ENCODE peak calls at places on chromosomes 7 and 10, in six cellular contexts. O is body of pancreas; R is CD8-positive, alpha-beta T cell; J is left ventricle myocardium inferior; D is suprapubic skin; H is sigmoid colon. W is an unnamed sample. For H3K4me1, the result is how much of the 10 kb centered on the place peaks cover.

GRCh38 chr10:75651452-75651851 is 220.0 kb downstream of the LRMDA start:
- DNase-seq in H (no peak), O (peak), R (no peak), J (no peak), D (no peak), W (no peak)

GRCh38 chr7:128783143-128783799 is 7.7 kb upstream of the OPN1SW start:
- DNase-seq in D (no peak), J (peak), O (peak), H (peak), R (no peak), W (peak)

GRCh38 chr7:23469150-23469960 is 936 bp downstream of the IGF2BP3 start:
- DNase-seq in D (no peak), O (peak), R (no peak), J (no peak), H (no peak), W (no peak)

GRCh38 chr10:83089335-83089734 is 1050.0 kb upstream of the GHITM start:
- DNase-seq in O (no peak), H (no peak), R (no peak), D (no peak), J (no peak), W (no peak)

GRCh38 chr7:82359426-82359825 is 84.2 kb downstream of the CACNA2D1 start:
- DNase-seq in D (no peak), H (no peak), J (no peak), O (no peak), R (no peak), W (no peak)

GRCh38 chr10:100827819-100828743 is 82.7 kb downstream of the PAX2 start:
- DNase-seq in O (peak), D (no peak), H (peak), J (peak), R (no peak), W (peak)

GRCh38 chr10:112304460-112304859 is 21.3 kb downstream of the TECTB start:
- DNase-seq in J (no peak), O (no peak), D (no peak), R (no peak), H (no peak), W (no peak)

GRCh38 chr7:116569737-116570136 is 44.9 kb downstream of the CAV1 start:
- DNase-seq in H (no peak), R (no peak), D (no peak), O (no peak), J (no peak), W (no peak)

GRCh38 chr7:74106846-74107245 is 23.2 kb downstream of the LIMK1 start:
- DNase-seq in O (no peak), J (no peak), H (no peak), R (no peak), D (no peak), W (no peak)

GRCh38 chr10:62153191-62153590 is 115.5 kb downstream of the RTKN2 start:
- DNase-seq in J (no peak), H (no peak), O (no peak), R (no peak), D (no peak), W (no peak)

GRCh38 chr10:99276848-99277486 is 41.3 kb upstream of the HPSE2 start:
- DNase-seq in O (no peak), H (no peak), R (no peak), D (no peak), J (no peak), W (no peak)
- TF ChIP-seq CTCF in O (peak), H (no peak), R (no peak), D (no peak), J (no peak), W (no peak)

DNA sequence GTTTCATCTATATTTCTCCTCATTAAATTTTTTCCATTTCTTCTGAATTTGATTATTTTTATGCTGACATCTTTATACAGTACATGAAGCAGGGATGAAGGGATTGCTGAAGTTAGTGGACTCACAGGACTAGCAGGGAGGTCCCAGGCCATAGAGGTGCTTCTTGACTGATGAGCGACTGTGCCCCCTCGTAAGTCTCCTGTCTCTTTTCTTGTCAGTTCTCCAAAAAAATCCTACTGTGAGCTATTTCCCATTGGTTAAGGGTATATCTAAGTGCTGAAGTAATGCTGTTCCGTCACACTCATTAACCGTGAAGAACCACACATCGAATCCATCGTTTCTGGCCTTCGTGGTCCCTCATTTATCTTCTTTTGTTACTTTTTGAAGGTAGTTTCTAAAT is 27.7 kb downstream of the HECW1 start:
- DNase-seq in H (no peak), O (no peak), J (no peak), R (no peak), D (no peak), W (no peak)
- H3K4me1 ChIP-seq in H (under half), O (under half), J (under half), R (under half), D (under half), W (under half)

GRCh38 chr7:90594791-90595317 is 1.3 kb upstream of the CDK14 start:
- DNase-seq in H (peak), J (peak), R (no peak), D (no peak), O (peak), W (no peak)
- H3K4me3 ChIP-seq in H (peak), J (peak), R (no peak), D (peak), O (no peak), W (no peak)

GRCh38 chr10:6473430-6473829 is 106.6 kb downstream of the PRKCQ start:
- DNase-seq in D (no peak), R (peak), J (no peak), O (no peak), H (no peak), W (no peak)
- TF ChIP-seq CTCF in D (no peak), R (peak), J (no peak), O (no peak), H (no peak), W (no peak)

DNA sequence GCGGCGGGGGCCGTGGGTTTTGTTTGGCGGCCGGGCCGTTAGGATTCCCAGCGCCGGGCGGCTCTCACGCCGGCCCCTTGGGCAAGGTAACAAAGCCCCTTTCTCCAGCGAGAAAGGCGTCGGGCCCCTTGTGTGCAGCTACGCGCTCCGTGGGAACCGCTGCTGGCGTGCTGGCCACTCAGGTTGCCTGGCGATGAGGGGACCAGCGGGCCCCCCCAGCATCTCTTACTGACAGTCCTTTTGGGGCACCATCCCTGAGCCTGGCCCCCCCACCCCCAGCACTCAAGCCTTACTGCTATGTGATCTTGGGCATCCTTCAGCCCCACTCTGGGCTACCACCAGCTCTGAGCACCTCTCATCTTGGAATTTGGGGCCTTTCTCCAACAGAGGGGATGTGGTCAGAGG is 1.8 kb downstream of the LFNG start:
- DNase-seq in H (no peak), O (peak), J (no peak), R (no peak), D (no peak), W (no peak)
- H3K4me1 ChIP-seq in H (under half), O (half or more), J (half or more), R (half or more), D (half or more), W (half or more)

GRCh38 chr10:121597504-121598241 is 571 bp downstream of the FGFR2 start:
- DNase-seq in D (peak), J (no peak), R (no peak), H (peak), O (no peak), W (no peak)

GRCh38 chr10:121596668-121597503 is 1.4 kb downstream of the FGFR2 start:
- DNase-seq in R (no peak), H (peak), J (no peak), D (no peak), O (peak), W (peak)

GRCh38 chr10:121595321-121595805 is 2.9 kb downstream of the FGFR2 start:
- DNase-seq in J (no peak), O (no peak), R (no peak), D (peak), H (peak), W (no peak)

GRCh38 chr10:121594623-121595320 is 3.5 kb downstream of the FGFR2 start:
- DNase-seq in J (no peak), H (peak), D (peak), O (no peak), R (no peak), W (no peak)

GRCh38 chr10:121595806-121596667 is 2.2 kb downstream of the FGFR2 start:
- DNase-seq in J (no peak), R (no peak), H (peak), O (peak), D (peak), W (no peak)
- H3K4me3 ChIP-seq in J (no peak), R (no peak), H (peak), O (peak), D (peak), W (peak)

GRCh38 chr10:77513783-77514331 is 123.8 kb downstream of the KCNMA1 start:
- DNase-seq in R (no peak), J (no peak), D (no peak), H (peak), O (peak), W (peak)
- TF ChIP-seq CTCF in R (no peak), J (no peak), D (no peak), H (no peak), O (no peak), W (no peak)